ENCODE peak calls at places on chromosomes 13 and 19, in four cellular contexts. J is aorta, Z is cardiac fibroblast, E is SK-N-MC. Y is an unnamed sample.

GRCh38 chr19:38433268-38433733 is at the start of gene RYR1:
- DNase-seq in E (no peak), J (peak), Z (no peak), Y (peak)

GRCh38 chr19:45086453-45086852 is 6.5 kb upstream of the PPP1R37 start:
- DNase-seq in J (no peak), E (no peak), Z (no peak), Y (no peak)

GRCh38 chr13:49869514-49869913 is 66.6 kb downstream of the SPRYD7 start:
- DNase-seq in Z (peak), J (no peak), E (no peak), Y (peak)

GRCh38 chr13:110624766-110625756 is 9.7 kb downstream of the NAXD start:
- DNase-seq in E (no peak), J (no peak), Z (no peak), Y (no peak)

GRCh38 chr13:37475151-37475550 is 123.4 kb downstream of the POSTN start:
- DNase-seq in J (no peak), E (no peak), Z (no peak), Y (peak)

GRCh38 chr13:23381877-23382276 is 51.6 kb downstream of the SACS start:
- DNase-seq in J (no peak), E (no peak), Z (no peak), Y (no peak)

GRCh38 chr19:16851031-16851712 is 22.0 kb downstream of the SIN3B start:
- DNase-seq in J (no peak), E (no peak), Z (peak), Y (peak)

GRCh38 chr19:35757231-35757748 is 461 bp upstream of the HSPB6 start:
- DNase-seq in J (peak), E (no peak), Z (peak), Y (peak)

GRCh38 chr13:23986619-23987018 is 89.3 kb upstream of the C1QTNF9B start:
- DNase-seq in Z (peak), E (no peak), J (no peak), Y (peak)

GRCh38 chr19:2327773-2328400 is 499 bp downstream of the LSM7 start:
- DNase-seq in E (peak), J (no peak), Z (peak), Y (peak)

GRCh38 chr19:38277549-38277948 is 13.2 kb downstream of the SPINT2 start:
- DNase-seq in E (no peak), Z (peak), J (no peak), Y (peak)

GRCh38 chr19:39265321-39265916 is 2.8 kb upstream of the IFNL2 start:
- DNase-seq in E (no peak), J (peak), Z (no peak), Y (no peak)

GRCh38 chr19:54395685-54396084 is 19.6 kb upstream of the TTYH1 start:
- DNase-seq in Z (no peak), J (no peak), E (no peak), Y (no peak)

GRCh38 chr13:44064376-44064775 is 184.7 kb downstream of the LACC1 start:
- DNase-seq in Z (no peak), E (no peak), J (no peak), Y (no peak)

GRCh38 chr13:114049026-114049425 is 75.2 kb upstream of the C13orf46 start:
- DNase-seq in J (no peak), E (no peak), Z (no peak), Y (no peak)

GRCh38 chr13:99949657-99950413 is 21.7 kb downstream of the ZIC5 start:
- DNase-seq in Z (no peak), E (no peak), J (no peak), Y (peak)

GRCh38 chr13:33140161-33140560 is 123.9 kb downstream of the KL start:
- DNase-seq in J (no peak), E (no peak), Z (no peak), Y (no peak)

GRCh38 chr13:36212789-36213188 is 1.6 kb downstream of the SOHLH2 start:
- DNase-seq in E (no peak), Z (no peak), J (no peak), Y (no peak)

GRCh38 chr13:51453308-51453958 is 597 bp upstream of the INTS6 start:
- DNase-seq in Z (no peak), E (no peak), J (peak), Y (no peak)

GRCh38 chr13:98219685-98220084 is 42.6 kb upstream of the RNF113B start:
- DNase-seq in J (no peak), Z (no peak), E (no peak), Y (no peak)

GRCh38 chr19:20044663-20045062 is 5.4 kb upstream of the ZNF682 start:
- DNase-seq in J (no peak), Z (no peak), E (no peak), Y (no peak)

GRCh38 chr19:9735986-9736385 is 32.6 kb downstream of the ZNF846 start:
- DNase-seq in J (no peak), E (no peak), Z (no peak), Y (no peak)

GRCh38 chr13:46086985-46087384 is 17.8 kb downstream of the CPB2 start:
- DNase-seq in E (no peak), J (no peak), Z (no peak), Y (no peak)

GRCh38 chr19:23698711-23699520 is 11.9 kb upstream of the ZNF675 start:
- DNase-seq in Z (no peak), E (no peak), J (no peak), Y (no peak)

GRCh38 chr19:33529094-33529676 is 7.6 kb upstream of the PEPD start:
- DNase-seq in Z (no peak), E (no peak), J (no peak), Y (no peak)

GRCh38 chr19:34317311-34317927 is 47.6 kb upstream of the GPI start:
- DNase-seq in E (no peak), Z (peak), J (no peak), Y (peak)

GRCh38 chr19:32859591-32859990 is 10.0 kb downstream of the SLC7A9 start:
- DNase-seq in J (peak), E (no peak), Z (no peak), Y (no peak)

GRCh38 chr13:112686364-112686763 is 3.5 kb upstream of the ATP11A start:
- DNase-seq in J (peak), Z (no peak), E (no peak), Y (no peak)

GRCh38 chr13:35472308-35473008 is 4.0 kb downstream of the MAB21L1 start:
- DNase-seq in J (no peak), E (no peak), Z (no peak), Y (no peak)

GRCh38 chr19:18432275-18433038 is 5.5 kb downstream of the ISYNA1 start:
- DNase-seq in E (no peak), J (no peak), Z (no peak), Y (no peak)
- H3K4me3 ChIP-seq in E (peak), J (no peak), Z (no peak), Y (peak)

DNA sequence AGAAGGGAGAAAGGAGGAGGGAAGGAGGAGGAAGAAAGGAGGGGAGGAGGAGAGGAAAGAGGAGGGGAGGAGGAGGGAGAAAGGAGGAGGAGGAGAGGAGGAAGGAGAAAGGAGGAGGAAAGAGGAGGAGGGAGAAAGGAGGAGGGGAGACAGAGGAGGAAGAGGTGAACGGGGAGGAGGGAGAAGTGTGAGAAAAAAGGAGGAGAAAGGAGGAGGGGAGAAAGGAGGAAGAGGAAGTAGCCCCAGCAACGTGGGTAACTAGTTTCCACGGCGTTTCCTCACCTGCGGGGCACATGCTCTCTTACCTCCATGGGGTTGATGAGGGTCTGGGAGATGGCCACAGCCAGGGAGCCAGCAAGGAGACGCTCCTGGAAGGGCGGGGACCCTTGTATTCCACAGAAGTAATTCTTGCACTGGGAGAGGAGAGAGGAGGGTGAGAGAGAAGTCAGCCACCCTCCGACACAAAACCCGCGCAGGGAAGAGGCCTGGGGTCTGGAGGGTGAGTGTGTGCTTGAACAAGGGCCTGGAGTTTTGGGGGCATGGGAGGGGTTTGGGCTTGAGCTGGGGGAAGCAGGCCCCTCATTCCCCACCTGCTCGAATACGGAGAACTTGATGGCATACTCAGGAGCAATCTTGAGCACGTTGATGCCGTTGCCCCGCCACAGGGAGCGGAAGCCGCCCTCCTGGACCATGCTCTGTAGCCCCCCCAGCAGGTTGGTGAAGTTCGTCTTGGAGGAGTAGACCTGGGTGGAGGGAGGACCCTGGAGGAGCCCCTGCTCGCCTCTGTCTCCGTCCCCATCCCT is 3.9 kb downstream of the SLC25A41 start:
- DNase-seq in J (no peak), E (no peak), Z (no peak), Y (no peak)
- H3K4me3 ChIP-seq in J (no peak), E (no peak), Z (no peak), Y (no peak)

GRCh38 chr19:49678970-49679831 is 2.1 kb downstream of the PRMT1 start:
- DNase-seq in E (no peak), J (no peak), Z (no peak), Y (no peak)
- H3K4me3 ChIP-seq in E (peak), J (no peak), Z (no peak), Y (no peak)

DNA sequence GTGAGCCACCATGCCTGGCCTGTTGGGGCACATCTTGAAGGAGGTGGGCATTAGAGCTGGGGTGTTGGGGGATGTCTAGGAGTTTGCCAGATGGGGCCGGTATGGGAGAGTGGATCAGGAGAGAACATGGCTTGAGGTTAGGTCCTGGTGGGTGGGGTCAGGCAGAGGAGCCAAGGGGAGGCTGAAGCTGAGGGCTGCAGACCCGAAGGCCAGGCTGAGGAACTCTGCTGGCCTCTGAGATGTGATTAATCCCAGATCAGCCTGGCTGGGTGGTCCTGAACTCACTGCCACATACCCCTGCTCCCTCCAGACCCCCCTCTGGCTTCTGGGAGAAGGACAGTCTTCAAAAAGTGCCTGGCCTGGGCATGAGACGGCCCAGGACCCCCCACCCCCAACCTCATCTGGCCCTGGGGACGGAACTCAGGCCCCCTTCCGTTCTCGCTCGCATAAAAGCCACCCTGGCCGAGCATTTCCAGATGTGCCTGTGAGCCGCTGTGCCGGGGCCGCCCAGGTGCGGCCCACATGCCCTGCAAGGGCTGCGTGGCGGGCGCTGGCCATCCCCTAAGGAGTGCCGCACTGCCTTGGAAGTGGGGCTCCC is 2.7 kb downstream of the FSTL3 start:
- DNase-seq in J (no peak), Z (no peak), E (no peak), Y (no peak)
- H3K4me3 ChIP-seq in J (no peak), Z (peak), E (peak), Y (peak)

GRCh38 chr19:4038057-4038456 is 28.6 kb downstream of the ZBTB7A start:
- DNase-seq in E (no peak), J (no peak), Z (no peak), Y (no peak)
- H3K4me3 ChIP-seq in E (no peak), J (no peak), Z (no peak), Y (no peak)

DNA sequence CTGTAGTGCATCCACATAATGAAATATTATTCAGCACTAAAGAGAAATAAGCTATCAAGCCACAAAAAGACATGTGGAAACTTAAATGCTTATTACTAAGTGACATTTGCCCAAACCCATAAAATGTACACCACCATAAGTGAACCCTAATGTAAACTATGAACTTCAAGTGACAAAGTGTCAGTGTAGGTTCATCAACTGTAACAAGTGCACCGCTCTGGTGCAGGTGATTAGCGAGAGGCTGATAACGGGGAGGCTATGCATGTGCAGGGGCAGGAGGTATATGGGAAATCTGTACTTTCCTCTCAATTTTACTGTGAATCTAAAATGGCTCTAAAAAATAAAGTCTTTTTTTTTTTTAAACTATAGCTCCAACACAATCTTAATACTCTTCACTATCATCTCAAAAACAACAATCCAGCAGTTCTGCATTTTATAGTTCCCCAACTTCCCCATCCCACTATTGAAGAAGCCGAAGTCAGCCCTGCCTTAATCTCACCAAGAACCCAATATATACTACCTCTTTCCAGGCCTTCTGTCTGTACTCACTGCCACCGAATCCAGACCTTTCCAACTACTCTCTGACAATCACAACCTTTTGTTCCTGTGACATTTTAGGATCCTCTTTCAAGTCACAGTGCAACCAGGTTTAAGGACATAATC is 22.6 kb downstream of the ELF1 start:
- DNase-seq in E (no peak), Z (no peak), J (no peak), Y (no peak)
- H3K4me3 ChIP-seq in E (no peak), Z (no peak), J (no peak), Y (no peak)

GRCh38 chr19:47729468-47729798 is 15.9 kb upstream of the NOP53 start:
- DNase-seq in Z (peak), J (peak), E (no peak), Y (peak)
- H3K4me3 ChIP-seq in Z (no peak), J (no peak), E (no peak), Y (no peak)

GRCh38 chr19:50548191-50549058 is 19.8 kb downstream of the LRRC4B start:
- DNase-seq in Z (no peak), J (no peak), E (no peak), Y (no peak)
- H3K4me3 ChIP-seq in Z (no peak), J (no peak), E (no peak), Y (no peak)

DNA sequence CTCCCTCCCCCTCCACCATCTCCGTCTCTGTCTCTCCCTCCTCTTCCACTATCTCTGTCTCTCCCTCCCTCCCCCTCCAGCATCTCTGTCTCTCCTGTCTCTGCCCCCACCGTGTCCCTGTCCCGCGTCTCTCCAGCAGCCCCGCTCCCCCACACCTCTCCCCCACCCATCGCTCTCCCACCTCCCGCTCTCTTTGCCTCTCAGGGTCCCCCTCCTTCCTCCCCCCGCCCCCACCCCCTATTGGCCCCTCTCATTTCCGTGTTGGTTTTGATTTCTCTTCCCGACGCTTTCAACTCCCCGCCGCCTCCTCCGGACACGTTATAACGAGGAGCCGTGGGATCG is 13.4 kb downstream of the ERFL start:
- DNase-seq in Z (no peak), E (no peak), J (no peak), Y (no peak)
- H3K4me3 ChIP-seq in Z (no peak), E (peak), J (no peak), Y (no peak)